ENCODE peak calls at places on chromosomes 1 and 21, in seven cellular contexts. One of them, this sample, is unnamed. For H3K4me1 and H3K27me3, the result is how much of the 10 kb centered on the place peaks cover.

GRCh38 chr1:39759436-39759726 is 11.8 kb downstream of the OXCT2 start:
- DNase-seq in HepG2: no peak
- DNase-seq in esophagus squamous epithelium: no peak
- DNase-seq in ovary: no peak
- DNase-seq in Panc1: no peak
- DNase-seq in pancreas: no peak
- DNase-seq in left lung: no peak
- DNase-seq in this sample: no peak

GRCh38 chr1:223712856-223713494 is 636 bp downstream of the CAPN2 start:
- DNase-seq in Panc1: no peak
- DNase-seq in left lung: no peak
- DNase-seq in pancreas: peak
- DNase-seq in ovary: peak
- DNase-seq in HepG2: no peak
- DNase-seq in esophagus squamous epithelium: no peak
- DNase-seq in this sample: peak

GRCh38 chr1:39671433-39671792 is 494 bp downstream of the NT5C1A start:
- DNase-seq in ovary: peak
- DNase-seq in esophagus squamous epithelium: no peak
- DNase-seq in Panc1: no peak
- DNase-seq in left lung: peak
- DNase-seq in pancreas: peak
- DNase-seq in HepG2: no peak
- DNase-seq in this sample: no peak

GRCh38 chr21:45220106-45220505 is 67.6 kb downstream of the POFUT2 start:
- DNase-seq in esophagus squamous epithelium: no peak
- DNase-seq in HepG2: no peak
- DNase-seq in ovary: no peak
- DNase-seq in pancreas: no peak
- DNase-seq in Panc1: no peak
- DNase-seq in left lung: no peak
- DNase-seq in this sample: no peak

GRCh38 chr1:162627662-162628296 is 4.5 kb upstream of the DDR2 start:
- DNase-seq in pancreas: no peak
- DNase-seq in HepG2: peak
- DNase-seq in left lung: no peak
- DNase-seq in ovary: no peak
- DNase-seq in esophagus squamous epithelium: no peak
- DNase-seq in Panc1: no peak
- DNase-seq in this sample: peak

GRCh38 chr1:221141606-221142285 is 262.5 kb downstream of the HLX start:
- DNase-seq in ovary: no peak
- DNase-seq in esophagus squamous epithelium: no peak
- DNase-seq in HepG2: no peak
- DNase-seq in left lung: no peak
- DNase-seq in pancreas: no peak
- DNase-seq in Panc1: no peak
- DNase-seq in this sample: no peak

GRCh38 chr1:12539705-12540579 is 78.1 kb downstream of the DHRS3 start:
- DNase-seq in Panc1: no peak
- DNase-seq in pancreas: peak
- DNase-seq in HepG2: peak
- DNase-seq in left lung: peak
- DNase-seq in esophagus squamous epithelium: no peak
- DNase-seq in ovary: peak
- DNase-seq in this sample: no peak

GRCh38 chr1:233327938-233328660 is 575 bp downstream of the MAP3K21 start:
- DNase-seq in pancreas: peak
- DNase-seq in left lung: peak
- DNase-seq in ovary: peak
- DNase-seq in HepG2: no peak
- DNase-seq in esophagus squamous epithelium: no peak
- DNase-seq in Panc1: no peak
- DNase-seq in this sample: no peak

GRCh38 chr1:174932587-174932986 is 67.2 kb upstream of the CACYBP start:
- DNase-seq in Panc1: no peak
- DNase-seq in ovary: no peak
- DNase-seq in esophagus squamous epithelium: no peak
- DNase-seq in HepG2: no peak
- DNase-seq in left lung: no peak
- DNase-seq in pancreas: no peak
- DNase-seq in this sample: no peak

GRCh38 chr1:160354388-160354985 is 11.3 kb downstream of the NCSTN start:
- DNase-seq in Panc1: no peak
- DNase-seq in HepG2: peak
- DNase-seq in left lung: no peak
- DNase-seq in esophagus squamous epithelium: no peak
- DNase-seq in ovary: no peak
- DNase-seq in pancreas: no peak
- DNase-seq in this sample: no peak

GRCh38 chr1:60033066-60033465 is 40.5 kb downstream of the C1orf87 start:
- DNase-seq in ovary: no peak
- DNase-seq in pancreas: no peak
- DNase-seq in left lung: no peak
- DNase-seq in HepG2: no peak
- DNase-seq in esophagus squamous epithelium: no peak
- DNase-seq in Panc1: no peak
- DNase-seq in this sample: no peak

GRCh38 chr21:45539046-45539795 is 3.0 kb downstream of the SLC19A1 start:
- DNase-seq in Panc1: no peak
- DNase-seq in HepG2: no peak
- DNase-seq in ovary: peak
- DNase-seq in left lung: peak
- DNase-seq in pancreas: peak
- DNase-seq in esophagus squamous epithelium: no peak
- DNase-seq in this sample: peak

GRCh38 chr1:187264995-187265602 is 436.4 kb downstream of the PLA2G4A start:
- DNase-seq in esophagus squamous epithelium: no peak
- DNase-seq in HepG2: peak
- DNase-seq in pancreas: no peak
- DNase-seq in Panc1: peak
- DNase-seq in left lung: no peak
- DNase-seq in ovary: peak
- DNase-seq in this sample: peak

GRCh38 chr21:28489197-28489596 is 503.5 kb downstream of the LTN1 start:
- DNase-seq in esophagus squamous epithelium: no peak
- DNase-seq in Panc1: no peak
- DNase-seq in ovary: no peak
- DNase-seq in pancreas: no peak
- DNase-seq in left lung: no peak
- DNase-seq in HepG2: no peak
- DNase-seq in this sample: no peak

GRCh38 chr1:116110507-116111195 is 548 bp upstream of the MAB21L3 start:
- DNase-seq in left lung: no peak
- DNase-seq in esophagus squamous epithelium: no peak
- DNase-seq in Panc1: no peak
- DNase-seq in pancreas: no peak
- DNase-seq in ovary: no peak
- DNase-seq in HepG2: peak
- DNase-seq in this sample: peak

GRCh38 chr1:235402457-235403200 is 35.4 kb downstream of the TBCE start:
- DNase-seq in HepG2: peak
- DNase-seq in pancreas: no peak
- DNase-seq in ovary: no peak
- DNase-seq in esophagus squamous epithelium: no peak
- DNase-seq in Panc1: peak
- DNase-seq in left lung: no peak
- DNase-seq in this sample: no peak

GRCh38 chr1:67564193-67564592 is 120.8 kb upstream of the GADD45A start:
- DNase-seq in Panc1: no peak
- DNase-seq in pancreas: no peak
- DNase-seq in ovary: no peak
- DNase-seq in HepG2: no peak
- DNase-seq in left lung: no peak
- DNase-seq in esophagus squamous epithelium: no peak
- DNase-seq in this sample: no peak

GRCh38 chr1:235035928-235036327 is 92.7 kb downstream of the TOMM20 start:
- DNase-seq in ovary: no peak
- DNase-seq in pancreas: no peak
- DNase-seq in Panc1: no peak
- DNase-seq in HepG2: no peak
- DNase-seq in left lung: no peak
- DNase-seq in esophagus squamous epithelium: no peak
- DNase-seq in this sample: no peak

GRCh38 chr1:89908993-89909436 is 85.9 kb upstream of the ZNF326 start:
- DNase-seq in esophagus squamous epithelium: no peak
- DNase-seq in Panc1: no peak
- DNase-seq in left lung: no peak
- DNase-seq in pancreas: no peak
- DNase-seq in HepG2: no peak
- DNase-seq in ovary: no peak
- DNase-seq in this sample: no peak

GRCh38 chr1:29712275-29712633 is 475.9 kb downstream of the PTPRU start:
- DNase-seq in ovary: no peak
- DNase-seq in HepG2: no peak
- DNase-seq in esophagus squamous epithelium: no peak
- DNase-seq in left lung: no peak
- DNase-seq in Panc1: no peak
- DNase-seq in pancreas: no peak
- DNase-seq in this sample: no peak
- H3K4me1 ChIP-seq in ovary: under half
- H3K4me1 ChIP-seq in HepG2: under half
- H3K4me1 ChIP-seq in esophagus squamous epithelium: under half
- H3K4me1 ChIP-seq in left lung: under half
- H3K4me1 ChIP-seq in Panc1: under half
- H3K4me1 ChIP-seq in pancreas: under half
- H3K4me1 ChIP-seq in this sample: under half

GRCh38 chr1:41955461-41956159 is 36.9 kb upstream of the HIVEP3 start:
- DNase-seq in ovary: no peak
- DNase-seq in HepG2: no peak
- DNase-seq in Panc1: peak
- DNase-seq in esophagus squamous epithelium: no peak
- DNase-seq in left lung: no peak
- DNase-seq in pancreas: no peak
- DNase-seq in this sample: no peak
- H3K27ac ChIP-seq in ovary: no peak
- H3K27ac ChIP-seq in HepG2: no peak
- H3K27ac ChIP-seq in Panc1: peak
- H3K27ac ChIP-seq in esophagus squamous epithelium: no peak
- H3K27ac ChIP-seq in left lung: no peak
- H3K27ac ChIP-seq in pancreas: peak
- H3K27ac ChIP-seq in this sample: no peak

GRCh38 chr1:24927886-24928630 is 2.0 kb downstream of the RUNX3 start:
- DNase-seq in esophagus squamous epithelium: no peak
- DNase-seq in left lung: no peak
- DNase-seq in HepG2: no peak
- DNase-seq in Panc1: no peak
- DNase-seq in ovary: no peak
- DNase-seq in pancreas: no peak
- DNase-seq in this sample: no peak
- H3K27me3 ChIP-seq in esophagus squamous epithelium: half or more
- H3K27me3 ChIP-seq in left lung: half or more
- H3K27me3 ChIP-seq in HepG2: half or more
- H3K27me3 ChIP-seq in Panc1: under half
- H3K27me3 ChIP-seq in ovary: under half
- H3K27me3 ChIP-seq in pancreas: half or more
- H3K27me3 ChIP-seq in this sample: under half

GRCh38 chr1:109253803-109254620 is 4.7 kb downstream of the CELSR2 start:
- DNase-seq in HepG2: peak
- DNase-seq in ovary: no peak
- DNase-seq in esophagus squamous epithelium: no peak
- DNase-seq in Panc1: no peak
- DNase-seq in left lung: no peak
- DNase-seq in pancreas: no peak
- DNase-seq in this sample: no peak

GRCh38 chr1:109256085-109256484 is 6.7 kb downstream of the CELSR2 start:
- DNase-seq in pancreas: no peak
- DNase-seq in left lung: no peak
- DNase-seq in ovary: no peak
- DNase-seq in Panc1: no peak
- DNase-seq in esophagus squamous epithelium: no peak
- DNase-seq in HepG2: no peak
- DNase-seq in this sample: no peak

GRCh38 chr1:109254621-109255096 is 5.3 kb downstream of the CELSR2 start:
- DNase-seq in ovary: no peak
- DNase-seq in left lung: no peak
- DNase-seq in pancreas: no peak
- DNase-seq in Panc1: no peak
- DNase-seq in HepG2: no peak
- DNase-seq in esophagus squamous epithelium: no peak
- DNase-seq in this sample: no peak

GRCh38 chr1:109255673-109256072 is 6.3 kb downstream of the CELSR2 start:
- DNase-seq in pancreas: no peak
- DNase-seq in Panc1: no peak
- DNase-seq in HepG2: no peak
- DNase-seq in ovary: no peak
- DNase-seq in left lung: no peak
- DNase-seq in esophagus squamous epithelium: no peak
- DNase-seq in this sample: no peak

GRCh38 chr1:109255097-109255651 is 5.8 kb downstream of the CELSR2 start:
- DNase-seq in Panc1: no peak
- DNase-seq in pancreas: no peak
- DNase-seq in ovary: no peak
- DNase-seq in left lung: no peak
- DNase-seq in HepG2: no peak
- DNase-seq in esophagus squamous epithelium: no peak
- DNase-seq in this sample: no peak
- H3K4me1 ChIP-seq in Panc1: under half
- H3K4me1 ChIP-seq in pancreas: under half
- H3K4me1 ChIP-seq in ovary: under half
- H3K4me1 ChIP-seq in left lung: under half
- H3K4me1 ChIP-seq in HepG2: under half
- H3K4me1 ChIP-seq in esophagus squamous epithelium: under half
- H3K4me1 ChIP-seq in this sample: under half

GRCh38 chr1:171841931-171842723 is 829 bp downstream of the DNM3 start:
- DNase-seq in left lung: peak
- DNase-seq in HepG2: no peak
- DNase-seq in Panc1: no peak
- DNase-seq in ovary: no peak
- DNase-seq in pancreas: peak
- DNase-seq in esophagus squamous epithelium: no peak
- DNase-seq in this sample: peak
- H3K27ac ChIP-seq in left lung: no peak
- H3K27ac ChIP-seq in HepG2: no peak
- H3K27ac ChIP-seq in Panc1: no peak
- H3K27ac ChIP-seq in ovary: peak
- H3K27ac ChIP-seq in pancreas: no peak
- H3K27ac ChIP-seq in esophagus squamous epithelium: no peak
- H3K27ac ChIP-seq in this sample: no peak

This sample was measured in small intestine.